ENCODE peak calls at places on chromosomes 5 and 9, in seven cellular contexts. B is SK-N-SH, H is HepG2, S is K562, C is HCT116, M is H1, K is GM12878. Z is an unnamed sample.

GRCh38 chr5:172903790-172904189 is 55.4 kb upstream of the RPL26L1 start:
- DNase-seq in B (peak; percentile 39), H (no peak), S (no peak), C (peak; percentile 7), M (no peak), K (no peak), Z (peak; percentile 77)

GRCh38 chr9:32344551-32345182 is 39.8 kb upstream of the ACO1 start:
- DNase-seq in B (no peak), H (no peak), S (no peak), C (no peak), M (peak; percentile 43), K (no peak), Z (peak; percentile 3)

GRCh38 chr5:59322887-59323286 is 570.6 kb downstream of the PDE4D start:
- DNase-seq in B (no peak), H (no peak), S (no peak), C (no peak), M (no peak), K (no peak), Z (no peak)

GRCh38 chr5:150645070-150645700 is 4.7 kb downstream of the SYNPO start:
- DNase-seq in B (peak; percentile 67), H (no peak), S (no peak), C (no peak), M (no peak), K (no peak), Z (no peak)

GRCh38 chr5:27491047-27491446 is 452.7 kb upstream of the CDH9 start:
- DNase-seq in B (no peak), H (no peak), S (no peak), C (no peak), M (no peak), K (no peak), Z (peak; percentile 36)

GRCh38 chr5:172002310-172002709 is 4.1 kb downstream of the FBXW11 start:
- DNase-seq in B (peak; percentile 50), H (peak; percentile 38), S (peak; percentile 34), C (peak; percentile 28), M (no peak), K (no peak), Z (peak; percentile 60)

GRCh38 chr5:83220331-83220730 is 143.0 kb downstream of the XRCC4 start:
- DNase-seq in B (peak; percentile 62), H (no peak), S (no peak), C (no peak), M (no peak), K (no peak), Z (no peak)

GRCh38 chr5:57513785-57514184 is 31.2 kb upstream of the ACTBL2 start:
- DNase-seq in B (no peak), H (no peak), S (no peak), C (no peak), M (no peak), K (no peak), Z (no peak)

GRCh38 chr5:160649304-160649703 is 202.7 kb downstream of the ATP10B start:
- DNase-seq in B (peak; percentile 6), H (peak; percentile 5), S (no peak), C (no peak), M (no peak), K (no peak), Z (peak; percentile 45)

GRCh38 chr5:177071671-177072385 is 14.9 kb upstream of the FGFR4 start:
- DNase-seq in B (peak; percentile 74), H (peak; percentile 86), S (peak; percentile 66), C (peak; percentile 69), M (no peak), K (peak; percentile 56), Z (peak; percentile 88)

GRCh38 chr5:80959768-80960442 is at the start of gene RASGRF2:
- DNase-seq in B (peak; percentile 87), H (peak; percentile 76), S (no peak), C (no peak), M (no peak), K (no peak), Z (no peak)

GRCh38 chr9:92964607-92964975 is 17.3 kb downstream of the FGD3 start:
- DNase-seq in B (no peak), H (no peak), S (no peak), C (no peak), M (no peak), K (no peak), Z (no peak)

GRCh38 chr5:154782326-154782725 is 27.1 kb downstream of the LARP1 start:
- DNase-seq in B (no peak), H (no peak), S (peak; percentile 70), C (no peak), M (no peak), K (no peak), Z (no peak)

GRCh38 chr5:45521067-45521466 is 175.1 kb downstream of the HCN1 start:
- DNase-seq in B (no peak), H (peak; percentile 2), S (no peak), C (peak; percentile 62), M (peak; percentile 15), K (no peak), Z (peak; percentile 27)

GRCh38 chr5:141040093-141040762 is 10.9 kb upstream of the PCDHB1 start:
- DNase-seq in B (peak; percentile 68), H (no peak), S (no peak), C (peak; percentile 69), M (peak; percentile 63), K (no peak), Z (peak; percentile 91)

DNA sequence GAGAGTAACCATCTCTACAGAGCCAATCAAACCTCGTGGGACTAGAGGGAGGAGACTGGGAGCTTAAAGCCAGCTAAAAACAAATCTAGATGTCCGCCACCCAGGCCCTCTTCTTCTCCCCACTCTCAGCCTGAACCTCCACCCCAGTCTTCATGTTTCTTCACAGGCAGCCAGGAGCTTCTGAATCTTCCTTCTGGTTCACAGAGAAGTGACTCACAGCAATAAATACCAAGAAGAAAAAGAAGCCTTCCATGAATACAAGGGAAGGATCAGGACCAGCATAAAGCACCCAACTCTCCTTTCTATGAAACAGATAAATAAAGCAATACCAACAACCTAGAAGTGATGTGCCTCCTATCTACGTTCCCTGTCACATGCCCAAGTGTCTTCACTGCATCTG is 103.3 kb upstream of the SLIT3 start:
- DNase-seq in B (no peak), H (no peak), S (no peak), C (no peak), M (no peak), K (no peak), Z (no peak)
- TF ChIP-seq JUND in B (no peak), H (no peak), S (no peak), C (no peak), M (no peak), K (no peak), Z (no peak)

DNA sequence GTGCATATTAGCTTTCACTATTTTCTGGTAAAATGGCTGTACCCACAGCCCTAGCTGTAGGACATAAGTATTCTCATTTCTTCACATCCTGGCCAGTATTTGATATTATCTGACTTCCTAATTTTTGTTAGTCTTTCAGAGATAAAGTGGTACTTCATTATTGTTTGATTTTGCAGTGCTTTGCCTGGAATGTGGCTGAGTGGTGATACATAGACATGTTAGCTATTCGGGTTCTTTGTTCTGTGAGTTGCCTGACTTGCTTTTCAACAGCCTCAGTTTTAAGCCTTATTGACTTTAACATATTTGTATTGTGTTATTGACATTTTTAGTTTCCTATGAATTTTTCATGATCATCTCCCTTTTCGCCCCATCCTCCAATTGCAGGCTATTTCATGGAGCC is 161.1 kb downstream of the GABBR2 start:
- DNase-seq in B (no peak), H (no peak), S (no peak), C (no peak), M (no peak), K (no peak), Z (peak; percentile 75)
- TF ChIP-seq JUND in B (no peak), H (no peak), S (no peak), C (no peak), M (no peak), K (no peak), Z (no peak)

DNA sequence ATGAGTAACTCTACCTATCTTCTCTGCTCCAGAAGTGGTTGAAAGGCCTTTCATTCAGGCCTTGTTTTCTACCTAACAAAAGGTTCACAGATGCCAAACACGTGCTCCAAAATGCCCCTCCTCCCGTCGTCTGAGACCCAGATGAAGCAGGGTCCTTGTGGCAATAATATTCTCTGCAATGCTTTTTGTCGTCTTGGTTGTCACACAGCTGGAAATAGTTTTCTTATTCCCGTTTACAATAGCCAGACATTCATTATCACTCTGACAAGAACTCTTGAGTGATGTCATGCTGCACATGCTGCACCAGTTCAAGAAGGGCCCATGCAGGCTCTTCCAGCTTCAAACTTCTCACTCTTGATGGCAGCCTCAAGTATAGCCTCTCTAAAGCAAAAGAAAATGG is 7.8 kb downstream of the LPAR1 start:
- DNase-seq in B (no peak), H (no peak), S (no peak), C (no peak), M (no peak), K (no peak), Z (no peak)
- TF ChIP-seq JUND in B (no peak), H (no peak), S (no peak), C (no peak), M (no peak), K (no peak), Z (no peak)

DNA sequence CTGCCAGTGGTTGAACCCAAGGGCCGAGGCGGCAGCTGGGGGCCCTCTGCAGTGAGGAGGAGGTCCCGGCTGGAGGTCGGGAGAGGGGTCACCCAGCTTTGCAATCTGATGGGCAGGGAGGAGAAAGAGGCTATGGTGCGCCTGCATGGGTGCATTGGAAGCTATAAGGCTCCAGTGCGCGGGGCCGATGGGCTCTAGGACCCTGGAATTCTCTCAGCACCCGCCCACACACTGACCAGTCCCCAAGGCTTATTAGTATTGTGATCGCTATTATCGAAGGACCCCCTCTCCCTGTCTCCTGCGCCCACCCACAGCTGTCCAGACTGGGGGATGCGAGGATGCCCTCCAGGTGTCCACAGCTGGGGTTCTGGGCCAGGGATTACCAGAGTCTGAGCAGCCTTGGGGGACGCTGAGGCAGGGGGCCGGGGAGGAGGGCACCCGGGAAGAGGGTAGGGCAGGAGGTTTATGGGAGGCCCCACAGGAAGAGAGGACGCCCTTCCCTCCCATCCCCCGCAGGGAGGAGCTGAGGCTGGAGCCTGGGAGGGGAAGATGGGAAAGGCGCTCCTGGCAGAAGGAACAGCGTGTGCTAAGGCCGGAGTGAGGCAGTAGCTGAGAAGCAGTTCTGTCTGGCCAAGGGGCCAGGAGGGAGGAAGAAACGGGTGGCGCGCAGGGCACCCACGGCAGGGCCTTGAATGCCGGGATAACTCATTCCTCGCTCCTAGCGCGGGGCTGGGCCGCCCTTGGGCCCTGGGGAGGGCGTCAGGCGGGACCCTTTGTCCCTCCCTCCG is 24.2 kb downstream of the C9orf50 start:
- DNase-seq in B (peak; percentile 79), H (peak; percentile 82), S (no peak), C (peak; percentile 88), M (no peak), K (no peak), Z (no peak)
- TF ChIP-seq JUND in B (no peak), H (no peak), S (no peak), C (no peak), M (no peak), K (no peak), Z (no peak)

DNA sequence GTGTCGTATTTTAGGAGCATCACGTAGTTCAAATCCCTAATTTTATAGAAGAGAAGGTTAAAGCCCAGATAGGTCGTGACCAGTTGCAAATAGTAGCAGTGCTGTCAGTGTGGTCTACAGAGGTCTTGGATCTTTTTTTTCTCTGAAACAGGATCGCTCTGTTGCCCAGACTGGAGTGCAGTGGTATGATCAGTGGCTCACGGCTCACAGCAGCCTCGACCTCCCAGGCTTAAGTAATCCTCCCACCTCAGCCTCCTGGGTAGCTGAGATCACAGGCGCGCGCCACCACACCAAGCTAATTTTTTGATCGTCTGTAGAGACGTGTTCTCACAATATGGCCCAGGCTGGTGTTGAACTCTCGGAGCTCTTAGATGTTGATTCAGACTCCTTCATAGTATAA is 2.2 kb downstream of the MATR3 start:
- DNase-seq in B (no peak), H (no peak), S (no peak), C (no peak), M (no peak), K (no peak), Z (no peak)
- TF ChIP-seq JUND in B (no peak), H (no peak), S (no peak), C (no peak), M (no peak), K (no peak), Z (no peak)